ENCODE peak calls at places on chromosome 7, in four cellular contexts. R, U, T and E are unnamed samples. For H3K9me3, the result is how much of the 10 kb centered on the place peaks cover.

GRCh38 chr7:38858281-38858884 is 50.6 kb downstream of the VPS41 start:
- DNase-seq in R (no peak), U (no peak), T (no peak), E (no peak)

GRCh38 chr7:3210531-3210930 is 90.5 kb upstream of the SDK1 start:
- DNase-seq in R (no peak), U (peak), T (no peak), E (no peak)

GRCh38 chr7:111486472-111487142 is 75.7 kb downstream of the IMMP2L start:
- DNase-seq in R (peak), U (peak), T (no peak), E (no peak)

GRCh38 chr7:144738708-144739314 is 97.0 kb downstream of the TPK1 start:
- DNase-seq in R (peak), U (peak), T (no peak), E (no peak)

GRCh38 chr7:26493737-26494423 is 202.2 kb downstream of the SNX10 start:
- DNase-seq in R (no peak), U (no peak), T (no peak), E (no peak)

GRCh38 chr7:73865738-73866445 is 4.9 kb downstream of the TMEM270 start:
- DNase-seq in R (peak), U (peak), T (peak), E (no peak)

GRCh38 chr7:27210441-27211083 is 10.7 kb upstream of the HOXA13 start:
- DNase-seq in R (peak), U (peak), T (no peak), E (peak)

GRCh38 chr7:27172823-27173411 is 1.2 kb downstream of the HOXA10 start:
- DNase-seq in R (no peak), U (peak), T (peak), E (peak)

GRCh38 chr7:3805151-3805550 is 504.1 kb downstream of the SDK1 start:
- DNase-seq in R (no peak), U (no peak), T (no peak), E (no peak)

GRCh38 chr7:28996836-28997235 is 38.7 kb upstream of the TRIL start:
- DNase-seq in R (no peak), U (no peak), T (no peak), E (no peak)

GRCh38 chr7:98902523-98902922 is 24.2 kb downstream of the TRRAP start:
- DNase-seq in R (no peak), U (no peak), T (no peak), E (no peak)

GRCh38 chr7:51785171-51785570 is 468.6 kb upstream of the COBL start:
- DNase-seq in R (no peak), U (no peak), T (no peak), E (no peak)

GRCh38 chr7:33892945-33893344 is 12.4 kb upstream of the BMPER start:
- DNase-seq in R (no peak), U (no peak), T (no peak), E (no peak)

GRCh38 chr7:158772916-158773315 is 56.4 kb downstream of the ESYT2 start:
- DNase-seq in R (no peak), U (no peak), T (no peak), E (no peak)

GRCh38 chr7:43649755-43650274 is 66.9 kb downstream of the STK17A start:
- DNase-seq in R (no peak), U (no peak), T (no peak), E (no peak)

GRCh38 chr7:11754933-11755332 is 77.1 kb downstream of the THSD7A start:
- DNase-seq in R (no peak), U (no peak), T (no peak), E (no peak)

GRCh38 chr7:24637021-24637420 is 63.8 kb downstream of the PALS2 start:
- DNase-seq in R (no peak), U (no peak), T (no peak), E (no peak)

GRCh38 chr7:98970031-98970615 is 91.8 kb downstream of the TRRAP start:
- DNase-seq in R (no peak), U (no peak), T (no peak), E (no peak)

GRCh38 chr7:27917119-27917518 is 177.2 kb downstream of the TAX1BP1 start:
- DNase-seq in R (no peak), U (no peak), T (no peak), E (no peak)

GRCh38 chr7:40721344-40721949 is 586.6 kb downstream of the SUGCT start:
- DNase-seq in R (no peak), U (peak), T (no peak), E (no peak)

GRCh38 chr7:40717242-40717641 is 582.4 kb downstream of the SUGCT start:
- DNase-seq in R (peak), U (peak), T (peak), E (no peak)

GRCh38 chr7:40723829-40724228 is 589.0 kb downstream of the SUGCT start:
- DNase-seq in R (no peak), U (no peak), T (no peak), E (no peak)

GRCh38 chr7:40716052-40716451 is 581.2 kb downstream of the SUGCT start:
- DNase-seq in R (no peak), U (no peak), T (no peak), E (no peak)

DNA sequence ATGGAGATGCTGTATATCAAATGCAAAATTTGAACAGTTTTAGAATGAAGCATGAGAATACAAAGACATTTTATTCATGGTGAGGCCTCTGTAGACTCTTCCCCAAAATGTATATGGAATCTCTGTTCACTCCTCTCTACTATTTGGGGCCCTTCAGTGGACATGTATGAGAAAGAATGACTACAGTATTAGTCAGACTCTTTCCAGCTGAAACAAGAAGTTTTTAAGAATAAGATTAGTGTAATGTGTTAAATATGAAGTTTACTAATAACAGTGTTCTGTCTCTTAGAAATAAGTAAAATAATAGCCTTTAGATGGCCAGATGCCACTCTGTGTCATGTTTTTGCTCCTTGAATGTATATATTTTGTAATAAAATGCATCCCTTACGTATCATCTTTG is 585.6 kb downstream of the SUGCT start:
- DNase-seq in R (no peak), U (no peak), T (no peak), E (no peak)
- H3K9me3 ChIP-seq in R (under half), U (under half), T (under half), E (under half)

GRCh38 chr7:106871793-106872571 is 6.9 kb downstream of the PIK3CG start:
- DNase-seq in R (no peak), U (no peak), T (no peak), E (no peak)
- TF ChIP-seq EP300 in R (no peak), U (no peak), T (no peak), E (no peak)

GRCh38 chr7:35362341-35362740 is 108.4 kb upstream of the TBX20 start:
- DNase-seq in R (no peak), U (no peak), T (no peak), E (no peak)

GRCh38 chr7:35356495-35356894 is 102.6 kb upstream of the TBX20 start:
- DNase-seq in R (no peak), U (no peak), T (no peak), E (no peak)

GRCh38 chr7:35353481-35353880 is 99.6 kb upstream of the TBX20 start:
- DNase-seq in R (no peak), U (no peak), T (no peak), E (no peak)

GRCh38 chr7:35355911-35356310 is 102.0 kb upstream of the TBX20 start:
- DNase-seq in R (no peak), U (no peak), T (no peak), E (no peak)

GRCh38 chr7:35359423-35359822 is 105.5 kb upstream of the TBX20 start:
- DNase-seq in R (no peak), U (no peak), T (no peak), E (no peak)
- H3K9me3 ChIP-seq in R (under half), U (under half), T (under half), E (under half)

GRCh38 chr7:148884299-148885022 is 370 bp upstream of the EZH2 start:
- DNase-seq in R (peak), U (peak), T (peak), E (peak)
- TF ChIP-seq EP300 in R (peak), U (no peak), T (no peak), E (no peak)

DNA sequence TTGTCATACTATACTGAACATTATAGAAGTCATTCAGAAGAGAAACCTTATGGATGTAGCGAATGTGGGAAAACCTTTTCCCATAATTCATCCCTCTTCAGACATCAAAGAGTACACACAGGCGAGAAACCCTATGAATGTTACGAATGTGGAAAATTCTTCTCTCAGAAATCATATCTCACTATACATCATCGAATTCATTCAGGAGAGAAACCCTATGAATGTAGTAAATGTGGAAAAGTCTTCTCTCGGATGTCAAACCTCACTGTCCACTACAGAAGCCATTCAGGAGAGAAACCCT is 19.4 kb downstream of the RBAK start:
- DNase-seq in R (no peak), U (no peak), T (no peak), E (no peak)
- H3K9me3 ChIP-seq in R (half or more), U (half or more), T (half or more), E (under half)